ENCODE peak calls at places on chromosomes 13 and 19, in ten cellular contexts. N, Q, U, J, F, T, O, M, Z and W are unnamed samples.
A peak's percentile ranks its signal among the peaks of the same experiment; 100 is the strongest.

GRCh38 chr13:50742353-50742752 is 101.1 kb downstream of the DLEU7 start:
- DNase-seq in N (no peak), Q (no peak), U (no peak), J (no peak), F (no peak), T (no peak), O (no peak), M (no peak), Z (no peak), W (no peak)

GRCh38 chr19:3631053-3631861 is 4.7 kb upstream of the CACTIN start:
- DNase-seq in N (no peak), Q (no peak), U (no peak), J (no peak), F (no peak), T (no peak), O (no peak), M (no peak), Z (no peak), W (no peak)

GRCh38 chr13:75636339-75637095 is 387 bp downstream of the LMO7 start:
- DNase-seq in N (no peak), Q (no peak), U (peak; percentile 45), J (peak; percentile 14), F (peak; percentile 41), T (no peak), O (no peak), M (no peak), Z (peak; percentile 47), W (peak; percentile 50)

GRCh38 chr19:17966497-17967257 is at the start of gene KCNN1:
- DNase-seq in N (no peak), Q (no peak), U (no peak), J (no peak), F (no peak), T (no peak), O (no peak), M (no peak), Z (no peak), W (no peak)

GRCh38 chr19:7199613-7200533 is 94.3 kb downstream of the INSR start:
- DNase-seq in N (no peak), Q (no peak), U (no peak), J (peak; percentile 62), F (no peak), T (no peak), O (no peak), M (no peak), Z (no peak), W (no peak)

GRCh38 chr13:107208889-107209288 is 641.0 kb upstream of the ARGLU1 start:
- DNase-seq in N (no peak), Q (no peak), U (no peak), J (no peak), F (no peak), T (no peak), O (no peak), M (no peak), Z (no peak), W (no peak)

GRCh38 chr19:435056-435706 is 25.7 kb downstream of the SHC2 start:
- DNase-seq in N (peak; percentile 71), Q (no peak), U (no peak), J (no peak), F (no peak), T (no peak), O (no peak), M (no peak), Z (no peak), W (no peak)

GRCh38 chr13:32153056-32153455 is 121.5 kb downstream of the FRY start:
- DNase-seq in N (no peak), Q (no peak), U (peak; percentile 59), J (no peak), F (no peak), T (no peak), O (no peak), M (no peak), Z (no peak), W (no peak)

GRCh38 chr19:46374526-46375475 is 27.9 kb downstream of the PPP5C start:
- DNase-seq in N (no peak), Q (no peak), U (no peak), J (no peak), F (no peak), T (no peak), O (no peak), M (peak; percentile 71), Z (no peak), W (no peak)

GRCh38 chr13:97834255-97834654 is 119.2 kb upstream of the IPO5 start:
- DNase-seq in N (no peak), Q (no peak), U (no peak), J (no peak), F (no peak), T (no peak), O (no peak), M (no peak), Z (no peak), W (no peak)

GRCh38 chr13:113654591-113655357 is 3.2 kb downstream of the ATP4B start:
- DNase-seq in N (no peak), Q (no peak), U (no peak), J (no peak), F (no peak), T (no peak), O (no peak), M (peak; percentile 82), Z (no peak), W (no peak)

GRCh38 chr19:35977446-35978222 is 17.4 kb upstream of the SDHAF1 start:
- DNase-seq in N (no peak), Q (no peak), U (no peak), J (no peak), F (no peak), T (no peak), O (no peak), M (no peak), Z (peak; percentile 26), W (no peak)

GRCh38 chr13:91946498-91947070 is 548.2 kb downstream of the GPC5 start:
- DNase-seq in N (peak; percentile 40), Q (peak; percentile 21), U (no peak), J (no peak), F (no peak), T (no peak), O (no peak), M (no peak), Z (no peak), W (no peak)

GRCh38 chr19:28960986-28961705 is 251.8 kb downstream of the UQCRFS1 start:
- DNase-seq in N (no peak), Q (no peak), U (peak; percentile 17), J (no peak), F (no peak), T (no peak), O (peak; percentile 84), M (no peak), Z (no peak), W (no peak)

GRCh38 chr19:5993516-5994406 is 15.8 kb upstream of the RANBP3 start:
- DNase-seq in N (no peak), Q (no peak), U (peak; percentile 47), J (no peak), F (no peak), T (no peak), O (no peak), M (no peak), Z (no peak), W (no peak)

GRCh38 chr13:97122381-97122996 is 99.6 kb upstream of the MBNL2 start:
- DNase-seq in N (peak; percentile 48), Q (no peak), U (peak; percentile 74), J (peak; percentile 44), F (no peak), T (no peak), O (peak; percentile 20), M (no peak), Z (no peak), W (no peak)

GRCh38 chr13:59261928-59262488 is 901.7 kb downstream of the DIAPH3 start:
- DNase-seq in N (no peak), Q (no peak), U (peak; percentile 17), J (no peak), F (no peak), T (no peak), O (no peak), M (no peak), Z (no peak), W (no peak)

GRCh38 chr13:49563513-49563912 is 21.8 kb downstream of the RCBTB1 start:
- DNase-seq in N (no peak), Q (no peak), U (peak; percentile 10), J (no peak), F (no peak), T (no peak), O (no peak), M (no peak), Z (no peak), W (no peak)

GRCh38 chr13:48769107-48769704 is 115.5 kb downstream of the CYSLTR2 start:
- DNase-seq in N (peak; percentile 69), Q (peak; percentile 77), U (peak; percentile 75), J (peak; percentile 93), F (peak; percentile 72), T (peak; percentile 74), O (peak; percentile 81), M (no peak), Z (peak; percentile 92), W (peak; percentile 83)

GRCh38 chr19:16078759-16079707 is 2.7 kb downstream of the TPM4 start:
- DNase-seq in N (peak; percentile 50), Q (peak; percentile 95), U (peak; percentile 97), J (peak; percentile 86), F (peak; percentile 71), T (peak; percentile 59), O (peak; percentile 96), M (no peak), Z (peak; percentile 87), W (peak; percentile 91)

GRCh38 chr19:47445527-47445926 is 26.2 kb downstream of the SLC8A2 start:
- DNase-seq in N (no peak), Q (no peak), U (no peak), J (no peak), F (no peak), T (no peak), O (no peak), M (no peak), Z (no peak), W (no peak)

GRCh38 chr13:92312823-92313222 is 913.8 kb upstream of the GPC6 start:
- DNase-seq in N (no peak), Q (no peak), U (no peak), J (no peak), F (no peak), T (no peak), O (no peak), M (no peak), Z (no peak), W (no peak)

GRCh38 chr13:107271226-107271625 is 703.3 kb upstream of the ARGLU1 start:
- DNase-seq in N (peak; percentile 62), Q (no peak), U (peak; percentile 2), J (no peak), F (no peak), T (no peak), O (no peak), M (no peak), Z (no peak), W (no peak)

GRCh38 chr13:85816413-85816812 is 17.2 kb upstream of the SLITRK6 start:
- DNase-seq in N (no peak), Q (no peak), U (no peak), J (no peak), F (no peak), T (no peak), O (no peak), M (no peak), Z (no peak), W (no peak)

GRCh38 chr13:46893820-46894533 is 2.9 kb downstream of the HTR2A start:
- DNase-seq in N (no peak), Q (no peak), U (peak; percentile 21), J (peak; percentile 54), F (peak; percentile 57), T (peak; percentile 5), O (no peak), M (peak; percentile 93), Z (peak; percentile 64), W (peak; percentile 53)

GRCh38 chr13:112455476-112456059 is 79.4 kb downstream of the SPACA7 start:
- DNase-seq in N (no peak), Q (no peak), U (no peak), J (no peak), F (no peak), T (no peak), O (no peak), M (peak; percentile 72), Z (no peak), W (no peak)

GRCh38 chr19:48591021-48591420 is 15.5 kb upstream of the SPACA4 start:
- DNase-seq in N (no peak), Q (no peak), U (peak; percentile 44), J (no peak), F (no peak), T (no peak), O (no peak), M (no peak), Z (no peak), W (no peak)

GRCh38 chr13:106847049-106847448 is 279.1 kb upstream of the ARGLU1 start:
- DNase-seq in N (no peak), Q (no peak), U (peak; percentile 9), J (no peak), F (no peak), T (no peak), O (no peak), M (no peak), Z (no peak), W (no peak)